ENCODE peak calls at places on chromosomes 4 and X, in four cellular contexts. L is H1; B is CD4-positive, alpha-beta memory T cell; U is NT2/D1. F is an unnamed sample.
A peak's percentile ranks its signal among the peaks of the same experiment; 100 is the strongest.

GRCh38 chr4:118991686-118992085 is 103.0 kb downstream of the SYNPO2 start:
- DNase-seq in L (no peak), B (no peak), U (no peak), F (no peak)

GRCh38 chr4:172096771-172097170 is 283.6 kb downstream of the GALNTL6 start:
- DNase-seq in L (no peak), B (no peak), U (no peak), F (no peak)

GRCh38 chrX:13007519-13008188 is 32.7 kb downstream of the TMSB4X start:
- DNase-seq in L (no peak), B (no peak), U (no peak), F (no peak)

GRCh38 chrX:12446342-12447075 is 308.2 kb downstream of the FRMPD4 start:
- DNase-seq in L (no peak), B (no peak), U (no peak), F (no peak)

GRCh38 chrX:119249836-119250340 is 13.8 kb downstream of the PGRMC1 start:
- DNase-seq in L (no peak), B (no peak), U (no peak), F (no peak)

GRCh38 chr4:98448923-98449322 is 187.7 kb downstream of the RAP1GDS1 start:
- DNase-seq in L (no peak), B (no peak), U (no peak), F (no peak)

GRCh38 chr4:128538111-128538882 is 250.7 kb upstream of the PGRMC2 start:
- DNase-seq in L (no peak), B (no peak), U (no peak), F (no peak)

GRCh38 chr4:147052361-147052760 is 106.7 kb upstream of the TTC29 start:
- DNase-seq in L (no peak), B (no peak), U (no peak), F (no peak)

GRCh38 chr4:55528495-55528894 is 18.2 kb downstream of the CLOCK start:
- DNase-seq in L (no peak), B (no peak), U (no peak), F (no peak)
- H3K9me3 ChIP-seq in L (no peaks in the 10 kb centered on the region), B (no peaks in the 10 kb centered on the region), U (peaks cover 5% of the 10 kb centered on the region), F (peaks cover 4% of the 10 kb centered on the region)

GRCh38 chr4:159689526-159689925 is 586.6 kb downstream of the RAPGEF2 start:
- DNase-seq in L (no peak), B (no peak), U (no peak), F (no peak)

GRCh38 chr4:159682996-159683395 is 580.1 kb downstream of the RAPGEF2 start:
- DNase-seq in L (no peak), B (no peak), U (no peak), F (no peak)

GRCh38 chr4:159684061-159684460 is 581.2 kb downstream of the RAPGEF2 start:
- DNase-seq in L (no peak), B (no peak), U (no peak), F (no peak)

GRCh38 chr4:159685406-159686092 is 582.7 kb downstream of the RAPGEF2 start:
- DNase-seq in L (no peak), B (no peak), U (no peak), F (no peak)
- H3K9me3 ChIP-seq in L (no peaks in the 10 kb centered on the region), B (no peaks in the 10 kb centered on the region), U (no peaks in the 10 kb centered on the region), F (no peaks in the 10 kb centered on the region)

DNA sequence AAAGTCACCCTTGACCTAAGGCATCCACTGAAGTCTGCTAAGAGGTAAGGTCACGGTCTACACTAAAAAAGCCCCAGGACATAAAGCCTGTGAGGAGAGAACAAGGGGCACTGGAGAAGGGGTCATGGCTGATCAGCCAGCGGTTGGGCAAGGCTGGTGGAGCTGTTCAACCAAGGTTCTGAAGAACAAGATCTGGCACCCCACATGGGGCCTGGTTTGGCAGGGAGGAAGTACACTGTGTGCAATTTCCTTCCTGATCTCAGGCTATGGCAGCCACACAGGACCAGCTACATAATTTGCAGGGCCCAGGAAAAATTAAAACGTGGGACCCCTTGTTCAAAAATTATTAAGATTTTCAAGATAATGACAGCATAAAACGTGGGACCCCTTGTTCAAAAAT is 14.1 kb upstream of the BRS3 start:
- DNase-seq in L (no peak), B (no peak), U (no peak), F (no peak)
- H3K9me3 ChIP-seq in L (no peaks in the 10 kb centered on the region), B (no peaks in the 10 kb centered on the region), U (no peaks in the 10 kb centered on the region), F (peaks cover 2% of the 10 kb centered on the region)

GRCh38 chr4:133150643-133151300 is 1.7 kb downstream of the PCDH10 start:
- DNase-seq in L (peak; percentile 72), B (no peak), U (no peak), F (no peak)
- H3K9me3 ChIP-seq in L (no peaks in the 10 kb centered on the region), B (no peaks in the 10 kb centered on the region), U (peaks cover 6% of the 10 kb centered on the region), F (no peaks in the 10 kb centered on the region)

GRCh38 chr4:106080376-106080775 is 185.1 kb downstream of the NPNT start:
- DNase-seq in L (no peak), B (no peak), U (no peak), F (no peak)
- H3K9me3 ChIP-seq in L (peaks cover 3% of the 10 kb centered on the region), B (no peaks in the 10 kb centered on the region), U (no peaks in the 10 kb centered on the region), F (no peaks in the 10 kb centered on the region)

DNA sequence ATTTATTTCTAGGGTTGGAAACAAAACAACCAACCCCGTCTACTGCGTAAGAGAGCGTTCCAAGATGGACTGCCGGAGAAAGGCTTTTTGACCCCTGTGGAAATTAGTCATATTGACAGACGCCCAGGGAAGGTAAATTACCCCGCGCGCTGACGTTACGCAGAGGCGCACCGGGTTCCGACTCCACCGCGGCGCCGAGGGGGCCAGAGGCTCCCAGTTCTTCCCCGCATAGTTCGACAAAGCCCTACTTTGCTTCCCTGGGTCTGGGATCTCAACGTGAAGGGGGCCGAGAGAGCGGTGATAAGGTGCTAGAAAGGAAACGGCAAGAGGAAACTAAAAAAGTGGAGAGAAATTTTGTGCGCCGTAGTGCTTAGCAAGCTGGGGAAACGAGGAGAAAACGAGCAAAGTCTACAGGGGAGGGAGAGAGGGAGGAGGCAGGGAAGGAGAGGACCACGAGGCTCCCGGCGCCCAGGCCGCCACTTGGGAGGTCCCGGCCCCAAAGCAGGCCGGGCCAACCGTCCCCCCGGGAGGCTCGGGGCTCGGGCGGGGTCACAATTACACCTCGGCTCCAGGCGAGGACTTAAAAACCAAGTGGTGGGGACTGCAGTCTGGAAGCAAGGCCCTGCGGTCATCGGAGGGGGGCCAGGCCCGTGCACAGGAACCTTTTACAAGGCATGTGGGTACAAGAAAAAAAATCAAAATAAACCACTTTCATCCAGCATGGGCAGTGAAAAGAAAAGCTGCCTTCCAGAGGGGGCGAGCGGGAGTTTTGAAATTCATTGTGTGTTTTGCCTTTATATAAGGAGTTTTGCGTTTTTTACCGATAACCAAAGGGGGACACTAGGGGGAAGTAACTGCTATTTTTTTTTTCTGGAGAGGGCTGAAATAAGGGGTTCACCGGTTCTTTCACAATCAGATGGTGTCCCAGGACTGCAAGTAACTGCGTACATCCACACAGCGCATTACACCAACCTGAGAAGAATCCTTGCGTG is 13.1 kb downstream of the HAND2 start:
- DNase-seq in L (peak; percentile 74), B (no peak), U (no peak), F (no peak)
- H3K9me3 ChIP-seq in L (no peaks in the 10 kb centered on the region), B (no peaks in the 10 kb centered on the region), U (no peaks in the 10 kb centered on the region), F (no peaks in the 10 kb centered on the region)

GRCh38 chrX:153462291-153462690 is 8.1 kb downstream of the HAUS7 start:
- DNase-seq in L (no peak), B (no peak), U (no peak), F (no peak)

GRCh38 chrX:153464116-153464515 is 6.3 kb downstream of the HAUS7 start:
- DNase-seq in L (no peak), B (no peak), U (no peak), F (no peak)

GRCh38 chrX:153463031-153463430 is 7.3 kb downstream of the HAUS7 start:
- DNase-seq in L (no peak), B (no peak), U (no peak), F (no peak)

GRCh38 chrX:153465691-153466380 is 4.5 kb downstream of the HAUS7 start:
- DNase-seq in L (no peak), B (no peak), U (no peak), F (no peak)

GRCh38 chrX:153463556-153463955 is 6.8 kb downstream of the HAUS7 start:
- DNase-seq in L (no peak), B (no peak), U (no peak), F (no peak)
- H3K9me3 ChIP-seq in L (no peaks in the 10 kb centered on the region), B (no peaks in the 10 kb centered on the region), U (no peaks in the 10 kb centered on the region), F (no peaks in the 10 kb centered on the region)